ENCODE peak calls at places on chromosomes 1 and 21, in eight cellular contexts. Y, C, G, I, W, B, J and U are unnamed samples.

GRCh38 chr21:32717851-32718316 is 9.9 kb downstream of the SYNJ1 start:
- DNase-seq in C (no peak), G (no peak), W (no peak), J (no peak), I (no peak), B (no peak), Y (no peak), U (no peak)

GRCh38 chr1:119222271-119222670 is 81.8 kb upstream of the WARS2 start:
- DNase-seq in G (no peak), J (no peak), I (no peak), W (no peak), B (no peak), C (no peak), Y (no peak), U (no peak)

GRCh38 chr1:115137191-115137590 is 47.9 kb upstream of the TSPAN2 start:
- DNase-seq in B (no peak), C (no peak), W (no peak), Y (no peak), J (no peak), I (no peak), G (no peak), U (no peak)

GRCh38 chr1:229889031-229889517 is 178.0 kb upstream of the GALNT2 start:
- DNase-seq in J (no peak), I (no peak), Y (peak), C (no peak), G (no peak), W (no peak), B (no peak), U (no peak)

GRCh38 chr1:201584510-201584991 is 45.6 kb downstream of the NAV1 start:
- DNase-seq in J (no peak), Y (no peak), G (no peak), C (no peak), B (no peak), I (no peak), W (peak), U (no peak)

GRCh38 chr1:96060621-96061020 is 661.0 kb upstream of the PTBP2 start:
- DNase-seq in I (no peak), C (no peak), Y (no peak), W (no peak), G (no peak), B (no peak), J (no peak), U (no peak)

GRCh38 chr1:10860218-10860617 is 63.8 kb upstream of the CASZ1 start:
- DNase-seq in C (no peak), I (no peak), Y (no peak), J (no peak), G (no peak), B (no peak), W (peak), U (no peak)

GRCh38 chr1:106746448-106747085 is 309.9 kb upstream of the PRMT6 start:
- DNase-seq in B (no peak), I (no peak), J (no peak), Y (no peak), C (no peak), G (no peak), W (no peak), U (peak)

GRCh38 chr21:42844411-42845113 is 34.8 kb downstream of the WDR4 start:
- DNase-seq in B (no peak), J (no peak), W (peak), G (no peak), I (no peak), Y (no peak), C (no peak), U (no peak)

GRCh38 chr1:236861560-236862230 is 66.6 kb downstream of the MTR start:
- DNase-seq in B (no peak), G (no peak), W (no peak), C (no peak), Y (no peak), I (no peak), J (no peak), U (no peak)

GRCh38 chr1:66519988-66520387 is 14.0 kb upstream of the SGIP1 start:
- DNase-seq in C (no peak), W (no peak), I (no peak), G (no peak), Y (no peak), J (no peak), B (no peak), U (no peak)

GRCh38 chr1:215992620-215993019 is 425.5 kb downstream of the KCTD3 start:
- DNase-seq in J (no peak), G (no peak), C (peak), I (no peak), W (no peak), Y (no peak), B (no peak), U (peak)

GRCh38 chr1:93964777-93965200 is 55.6 kb upstream of the GCLM start:
- DNase-seq in W (no peak), C (peak), I (no peak), Y (no peak), G (no peak), B (no peak), J (no peak), U (no peak)